ENCODE peak calls at places on chromosomes 7 and 10, in five cellular contexts. V, H, W, U and M are unnamed samples.
A peak's percentile ranks its signal among the peaks of the same experiment; 100 is the strongest.

GRCh38 chr10:119210633-119211032 is 3.3 kb downstream of the GRK5 start:
- DNase-seq in V (no peak), H (no peak), W (no peak), U (no peak), M (no peak)

GRCh38 chr10:76311752-76312699 is 880.6 kb downstream of the LRMDA start:
- DNase-seq in V (no peak), H (peak; percentile 71), W (no peak), U (peak; percentile 39), M (no peak)

GRCh38 chr10:93299195-93299594 is 182.9 kb downstream of the MYOF start:
- DNase-seq in V (no peak), H (no peak), W (no peak), U (no peak), M (no peak)

GRCh38 chr10:117275121-117275520 is 34.2 kb downstream of the SLC18A2 start:
- DNase-seq in V (no peak), H (no peak), W (no peak), U (no peak), M (no peak)

GRCh38 chr10:43293677-43294057 is 26.8 kb upstream of the RASGEF1A start:
- DNase-seq in V (peak; percentile 72), H (no peak), W (no peak), U (no peak), M (no peak)

GRCh38 chr10:62735464-62736188 is 68.9 kb upstream of the ADO start:
- DNase-seq in V (peak; percentile 18), H (no peak), W (no peak), U (no peak), M (no peak)

GRCh38 chr7:112866424-112866823 is 76.2 kb upstream of the TMEM168 start:
- DNase-seq in V (peak; percentile 54), H (no peak), W (no peak), U (no peak), M (no peak)

GRCh38 chr7:88759216-88759955 is at the start of gene ZNF804B:
- DNase-seq in V (no peak), H (peak; percentile 73), W (no peak), U (peak; percentile 28), M (peak; percentile 31)

GRCh38 chr10:42955493-42955889 is 121.4 kb upstream of the RET start:
- DNase-seq in V (peak; percentile 8), H (no peak), W (no peak), U (no peak), M (no peak)

GRCh38 chr10:4127518-4128315 is 342.7 kb upstream of the KLF6 start:
- DNase-seq in V (no peak), H (peak; percentile 11), W (no peak), U (no peak), M (no peak)

GRCh38 chr7:28505861-28506260 is 93.5 kb downstream of the CREB5 start:
- DNase-seq in V (no peak), H (no peak), W (no peak), U (no peak), M (no peak)

GRCh38 chr7:22651534-22652243 is 75.3 kb upstream of the IL6 start:
- DNase-seq in V (peak; percentile 77), H (no peak), W (peak; percentile 50), U (no peak), M (no peak)

GRCh38 chr7:135976312-135977019 is 693 bp downstream of the MTPN start:
- DNase-seq in V (peak; percentile 58), H (peak; percentile 41), W (no peak), U (no peak), M (no peak)

GRCh38 chr10:128928231-128928836 is 538.7 kb upstream of the MGMT start:
- DNase-seq in V (no peak), H (no peak), W (no peak), U (no peak), M (no peak)

GRCh38 chr7:117759950-117760640 is 113.1 kb downstream of the CTTNBP2 start:
- DNase-seq in V (no peak), H (no peak), W (no peak), U (no peak), M (no peak)

GRCh38 chr10:80690434-80690833 is 152.7 kb downstream of the SH2D4B start:
- DNase-seq in V (no peak), H (no peak), W (no peak), U (no peak), M (no peak)

GRCh38 chr10:61663466-61663865 is 737 bp downstream of the CABCOCO1 start:
- DNase-seq in V (peak; percentile 5), H (no peak), W (peak; percentile 30), U (no peak), M (no peak)

GRCh38 chr10:121978511-121978910 is 3.5 kb upstream of the NSMCE4A start:
- DNase-seq in V (no peak), H (no peak), W (no peak), U (no peak), M (no peak)

GRCh38 chr10:95260397-95260881 is 30.4 kb downstream of the PDLIM1 start:
- DNase-seq in V (peak; percentile 91), H (no peak), W (peak; percentile 92), U (no peak), M (no peak)

GRCh38 chr7:44273681-44274622 is 51.4 kb downstream of the CAMK2B start:
- DNase-seq in V (no peak), H (no peak), W (no peak), U (peak; percentile 19), M (no peak)

GRCh38 chr10:121942749-121943148 is 14.9 kb upstream of the ATE1 start:
- DNase-seq in V (peak; percentile 89), H (no peak), W (peak; percentile 6), U (no peak), M (no peak)

GRCh38 chr10:112389147-112389822 is 15.4 kb downstream of the ACSL5 start:
- DNase-seq in V (peak; percentile 68), H (no peak), W (peak; percentile 52), U (no peak), M (no peak)

GRCh38 chr7:41693150-41693997 is 9.5 kb downstream of the INHBA start:
- DNase-seq in V (no peak), H (no peak), W (peak; percentile 54), U (no peak), M (no peak)

GRCh38 chr7:131620673-131621609 is 64.5 kb upstream of the PODXL start:
- DNase-seq in V (no peak), H (peak; percentile 49), W (peak; percentile 30), U (no peak), M (no peak)

GRCh38 chr10:57017356-57018037 is 656.4 kb upstream of the ZWINT start:
- DNase-seq in V (no peak), H (no peak), W (no peak), U (no peak), M (no peak)

GRCh38 chr7:5382281-5383041 is 41.2 kb downstream of the TNRC18 start:
- DNase-seq in V (peak; percentile 80), H (peak; percentile 77), W (no peak), U (no peak), M (peak; percentile 65)

GRCh38 chr7:117942780-117943179 is 69.5 kb upstream of the CTTNBP2 start:
- DNase-seq in V (no peak), H (no peak), W (no peak), U (no peak), M (no peak)

GRCh38 chr7:104973909-104974415 is 40.0 kb upstream of the KMT2E start:
- DNase-seq in V (peak; percentile 83), H (no peak), W (no peak), U (no peak), M (no peak)

GRCh38 chr7:33870120-33870519 is 35.2 kb upstream of the BMPER start:
- DNase-seq in V (no peak), H (no peak), W (no peak), U (no peak), M (no peak)

GRCh38 chr7:150748402-150748801 is 11.2 kb downstream of the GIMAP5 start:
- DNase-seq in V (no peak), H (no peak), W (no peak), U (no peak), M (no peak)

GRCh38 chr7:148173296-148173695 is 417.3 kb upstream of the C7orf33 start:
- DNase-seq in V (no peak), H (no peak), W (no peak), U (no peak), M (no peak)

GRCh38 chr10:15718495-15719061 is 1.1 kb downstream of the ITGA8 start:
- DNase-seq in V (no peak), H (no peak), W (no peak), U (no peak), M (no peak)

GRCh38 chr7:30556854-30557644 is 37.6 kb upstream of the GARS1 start:
- DNase-seq in V (no peak), H (peak; percentile 25), W (no peak), U (no peak), M (peak; percentile 8)

GRCh38 chr10:1117651-1118050 is 61.5 kb downstream of the WDR37 start:
- DNase-seq in V (no peak), H (no peak), W (no peak), U (no peak), M (no peak)